ENCODE peak calls at places on chromosomes 6 and 20, in seven cellular contexts. V, K, T, R, C, D and N are unnamed samples.
A peak's percentile ranks its signal among the peaks of the same experiment; 100 is the strongest.

GRCh38 chr6:56595490-56596122 is 47.1 kb downstream of the DST start:
- DNase-seq in V (peak; percentile 23), K (peak; percentile 8), T (peak; percentile 40), R (no peak), C (no peak), D (peak; percentile 77), N (no peak)

GRCh38 chr6:1324926-1325325 is 13.0 kb downstream of the FOXQ1 start:
- DNase-seq in V (no peak), K (peak; percentile 36), T (no peak), R (no peak), C (no peak), D (no peak), N (no peak)

GRCh38 chr20:43959920-43960227 is 45.2 kb downstream of the TOX2 start:
- DNase-seq in V (no peak), K (no peak), T (no peak), R (no peak), C (no peak), D (no peak), N (no peak)

GRCh38 chr20:16296933-16297332 is 276.3 kb downstream of the KIF16B start:
- DNase-seq in V (no peak), K (no peak), T (no peak), R (no peak), C (no peak), D (no peak), N (no peak)

GRCh38 chr6:138692058-138692977 is 81.3 kb upstream of the CCDC28A start:
- DNase-seq in V (peak; percentile 22), K (peak; percentile 42), T (peak; percentile 80), R (peak; percentile 80), C (peak; percentile 71), D (peak; percentile 79), N (peak; percentile 36)

GRCh38 chr20:36593347-36593746 is 12.2 kb upstream of the RAB5IF start:
- DNase-seq in V (no peak), K (no peak), T (no peak), R (no peak), C (no peak), D (no peak), N (no peak)

GRCh38 chr20:59752704-59753460 is 148.5 kb downstream of the PHACTR3 start:
- DNase-seq in V (no peak), K (no peak), T (no peak), R (peak; percentile 58), C (no peak), D (peak; percentile 15), N (no peak)

GRCh38 chr20:10060223-10060622 is 25.4 kb downstream of the ANKEF1 start:
- DNase-seq in V (no peak), K (no peak), T (no peak), R (no peak), C (no peak), D (no peak), N (no peak)

GRCh38 chr6:72589096-72589495 is 32.8 kb upstream of the KCNQ5 start:
- DNase-seq in V (peak; percentile 23), K (no peak), T (no peak), R (no peak), C (no peak), D (no peak), N (no peak)

GRCh38 chr20:39823239-39823638 is 861.1 kb downstream of the DHX35 start:
- DNase-seq in V (peak; percentile 96), K (no peak), T (no peak), R (no peak), C (peak; percentile 56), D (peak; percentile 93), N (no peak)

GRCh38 chr6:42702200-42702599 is 20.2 kb downstream of the PRPH2 start:
- DNase-seq in V (peak; percentile 88), K (peak; percentile 17), T (no peak), R (no peak), C (no peak), D (peak; percentile 43), N (no peak)

GRCh38 chr6:47188588-47189021 is 121.1 kb downstream of the TNFRSF21 start:
- DNase-seq in V (peak; percentile 83), K (peak; percentile 41), T (no peak), R (no peak), C (no peak), D (peak; percentile 71), N (no peak)

GRCh38 chr6:1631251-1631650 is 21.5 kb downstream of the FOXC1 start:
- DNase-seq in V (no peak), K (no peak), T (no peak), R (no peak), C (no peak), D (no peak), N (no peak)

GRCh38 chr6:111614833-111615582 is 9.3 kb upstream of the TRAF3IP2 start:
- DNase-seq in V (no peak), K (peak; percentile 18), T (peak; percentile 83), R (no peak), C (no peak), D (no peak), N (peak; percentile 4)

GRCh38 chr20:17320456-17320855 is 93.6 kb downstream of the PCSK2 start:
- DNase-seq in V (no peak), K (no peak), T (no peak), R (no peak), C (no peak), D (peak; percentile 9), N (peak; percentile 7)

GRCh38 chr6:28658475-28659249 is 133.0 kb downstream of the GPX5 start:
- DNase-seq in V (no peak), K (no peak), T (no peak), R (no peak), C (no peak), D (peak; percentile 28), N (peak; percentile 10)

GRCh38 chr6:85388531-85388930 is 61.4 kb upstream of the NT5E start:
- DNase-seq in V (no peak), K (no peak), T (no peak), R (no peak), C (no peak), D (no peak), N (peak; percentile 11)

GRCh38 chr6:90121982-90122381 is 174.7 kb downstream of the BACH2 start:
- DNase-seq in V (peak; percentile 39), K (no peak), T (no peak), R (no peak), C (no peak), D (peak; percentile 71), N (no peak)

GRCh38 chr6:105402090-105402980 is 547 bp downstream of the PREP start:
- DNase-seq in V (peak; percentile 38), K (peak; percentile 41), T (no peak), R (no peak), C (no peak), D (peak; percentile 70), N (no peak)

DNA sequence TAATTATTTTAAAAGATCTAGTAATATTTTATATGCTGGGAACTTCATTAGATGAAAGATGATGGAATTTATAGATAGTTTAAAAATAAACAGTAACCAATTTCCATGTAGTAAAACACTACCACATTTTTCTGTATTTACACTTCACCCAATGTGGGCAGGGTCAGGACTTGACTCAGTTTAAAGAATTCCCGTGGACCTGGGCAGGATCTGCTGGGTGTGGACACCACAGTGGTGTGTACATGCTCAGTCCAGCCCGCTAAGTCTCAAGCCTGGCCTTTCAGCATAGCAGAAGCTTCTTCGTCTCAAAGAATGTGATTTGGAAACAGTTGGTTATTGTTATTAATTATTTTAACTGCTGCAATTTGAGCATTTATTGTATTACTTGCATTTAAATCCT is 364.2 kb downstream of the SYNE1 start:
- DNase-seq in V (peak; percentile 61), K (no peak), T (no peak), R (no peak), C (no peak), D (peak; percentile 81), N (no peak)
- H3K27ac ChIP-seq in V (peak overlapping the region; percentile 62), K (no peak overlapping the region), T (no peak overlapping the region), R (peak overlapping the region; percentile 85), C (no peak overlapping the region), D (peak overlapping the region; percentile 50), N (peak overlapping the region; percentile 69)

GRCh38 chr20:24686156-24686555 is 216.7 kb downstream of the SYNDIG1 start:
- DNase-seq in V (no peak), K (no peak), T (no peak), R (no peak), C (peak; percentile 11), D (no peak), N (no peak)
- H3K27ac ChIP-seq in V (no peak overlapping the region), K (no peak overlapping the region), T (no peak overlapping the region), R (no peak overlapping the region), C (no peak overlapping the region), D (no peak overlapping the region), N (no peak overlapping the region)

GRCh38 chr6:11205721-11206120 is 26.7 kb downstream of the NEDD9 start:
- DNase-seq in V (no peak), K (no peak), T (no peak), R (no peak), C (no peak), D (no peak), N (no peak)

GRCh38 chr6:11208267-11208666 is 24.2 kb downstream of the NEDD9 start:
- DNase-seq in V (no peak), K (no peak), T (peak; percentile 35), R (no peak), C (no peak), D (no peak), N (no peak)

GRCh38 chr6:11206576-11206975 is 25.9 kb downstream of the NEDD9 start:
- DNase-seq in V (peak; percentile 67), K (no peak), T (no peak), R (no peak), C (no peak), D (peak; percentile 56), N (no peak)

GRCh38 chr6:11209369-11209768 is 23.1 kb downstream of the NEDD9 start:
- DNase-seq in V (no peak), K (no peak), T (no peak), R (no peak), C (no peak), D (no peak), N (no peak)

DNA sequence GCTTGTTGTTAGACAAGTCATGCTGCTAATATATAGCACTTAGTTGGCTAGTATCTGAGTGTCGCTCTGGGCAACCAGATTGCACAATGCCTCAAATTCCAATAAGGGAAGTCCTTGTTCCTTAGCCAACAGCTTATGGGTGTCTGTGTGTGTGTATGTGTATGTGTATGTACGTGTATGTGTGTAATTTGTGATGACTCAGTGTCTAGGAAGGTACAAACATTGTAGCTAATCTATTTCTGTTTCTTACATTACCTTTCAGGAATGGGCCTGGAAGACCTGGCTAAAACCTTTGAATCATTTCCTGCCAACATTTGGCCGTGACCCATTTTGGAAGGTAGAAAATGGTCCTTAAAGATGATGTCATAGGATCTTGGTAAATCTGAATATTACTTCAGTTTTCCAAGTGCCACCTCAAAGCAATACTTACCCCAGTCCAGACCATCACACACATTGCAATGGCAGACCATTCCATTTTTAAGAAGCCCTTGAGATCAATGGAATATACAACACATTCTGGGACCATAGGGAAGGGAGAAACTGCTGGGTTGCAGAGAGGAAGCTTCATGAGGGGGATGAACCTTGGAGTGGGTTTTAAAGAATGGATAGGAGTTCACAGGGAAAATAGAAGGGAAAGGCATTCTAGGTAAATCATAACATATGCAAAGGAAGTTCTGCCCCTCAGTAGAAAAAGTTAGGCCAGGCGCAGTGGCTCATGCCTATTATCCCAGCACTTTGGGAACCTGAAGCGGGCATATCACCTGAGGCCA is 25.1 kb downstream of the NEDD9 start:
- DNase-seq in V (peak; percentile 100), K (peak; percentile 98), T (no peak), R (peak; percentile 38), C (peak; percentile 82), D (peak; percentile 96), N (no peak)
- H3K27ac ChIP-seq in V (peak overlapping the region; percentile 98), K (peak overlapping the region; percentile 94), T (no peak overlapping the region), R (peak overlapping the region; percentile 52), C (peak overlapping the region; percentile 93), D (peak overlapping the region; percentile 79), N (peak overlapping the region; percentile 27)

DNA sequence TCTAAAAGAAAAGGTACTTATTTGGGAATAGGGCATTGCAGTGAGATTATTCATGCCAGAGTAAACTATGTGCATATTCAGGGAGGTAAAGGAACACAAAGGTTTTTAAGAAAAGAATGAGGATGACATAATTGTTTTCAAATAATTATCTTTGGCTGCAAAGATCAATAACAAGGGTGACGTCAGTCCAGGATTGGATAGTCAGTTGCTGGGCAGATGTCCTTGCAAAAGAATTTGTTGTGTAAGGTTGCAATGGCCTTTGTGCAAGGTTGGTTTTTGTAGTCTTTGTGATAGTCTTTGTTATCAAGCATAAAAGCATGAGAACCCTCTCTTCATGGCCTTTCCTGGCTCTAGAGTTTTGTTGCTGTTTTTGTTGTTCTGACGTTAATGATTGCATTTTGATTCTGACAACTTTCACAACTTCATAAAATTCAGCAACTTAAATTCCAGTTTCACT is 17.7 kb downstream of the LOC128125822 start:
- DNase-seq in V (no peak), K (no peak), T (no peak), R (no peak), C (no peak), D (peak; percentile 39), N (no peak)
- H3K27ac ChIP-seq in V (no peak overlapping the region), K (no peak overlapping the region), T (no peak overlapping the region), R (no peak overlapping the region), C (no peak overlapping the region), D (no peak overlapping the region), N (no peak overlapping the region)